ENCODE peak calls at places on chromosomes 4 and X, in seven cellular contexts. D is H1, O is HepG2, G is GM12891, W is K562, U is SK-N-SH, Q is GM12878. C is an unnamed sample.

GRCh38 chr4:145545538-145546224 is 64.0 kb downstream of the SMAD1 start:
- DNase-seq in D (no peak), W (no peak), Q (no peak), U (no peak), G (no peak), O (no peak), C (no peak)

GRCh38 chr4:67131224-67131623 is 414.1 kb downstream of the CENPC start:
- DNase-seq in O (no peak), Q (no peak), G (no peak), D (no peak), U (no peak), W (no peak), C (peak)

GRCh38 chr4:17884063-17884462 is 73.3 kb downstream of the NCAPG start:
- DNase-seq in Q (no peak), U (no peak), D (no peak), W (no peak), O (no peak), G (no peak), C (no peak)

GRCh38 chrX:12610079-12610478 is 181.1 kb upstream of the PRPS2 start:
- DNase-seq in O (no peak), Q (no peak), G (no peak), D (no peak), W (no peak), U (no peak), C (no peak)

GRCh38 chr4:65566473-65566872 is 103.8 kb downstream of the EPHA5 start:
- DNase-seq in D (no peak), G (no peak), U (no peak), Q (no peak), W (no peak), O (no peak), C (no peak)

GRCh38 chr4:107050525-107051135 is 14.5 kb upstream of the DKK2 start:
- DNase-seq in U (no peak), O (peak), W (no peak), D (no peak), G (no peak), Q (no peak), C (no peak)

GRCh38 chrX:151704023-151704663 is 8.9 kb downstream of the PRRG3 start:
- DNase-seq in G (no peak), O (no peak), U (no peak), D (no peak), W (no peak), Q (no peak), C (no peak)

GRCh38 chrX:6729581-6729980 is 194.7 kb upstream of the VCX3A start:
- DNase-seq in D (no peak), W (no peak), Q (no peak), U (no peak), G (no peak), O (no peak), C (no peak)

GRCh38 chr4:83454626-83455025 is 997 bp downstream of the HELQ start:
- DNase-seq in U (no peak), W (no peak), Q (no peak), G (no peak), D (no peak), O (no peak), C (no peak)

GRCh38 chr4:22237155-22237751 is 278.6 kb downstream of the ADGRA3 start:
- DNase-seq in G (no peak), D (peak), Q (no peak), U (peak), O (peak), W (peak), C (no peak)

GRCh38 chr4:23163649-23164436 is 471.1 kb downstream of the GBA3 start:
- DNase-seq in W (no peak), O (no peak), D (no peak), G (no peak), U (no peak), Q (no peak), C (no peak)

GRCh38 chr4:122293374-122294365 is 85.1 kb upstream of the ADAD1 start:
- DNase-seq in D (no peak), Q (no peak), O (no peak), W (no peak), G (no peak), U (no peak), C (no peak)

GRCh38 chr4:151013944-151014343 is 1.1 kb downstream of the LRBA start:
- DNase-seq in U (no peak), W (no peak), G (no peak), Q (no peak), D (no peak), O (no peak), C (no peak)

GRCh38 chrX:39473812-39474211 is 623.9 kb downstream of the BCOR start:
- DNase-seq in W (no peak), O (no peak), G (no peak), U (no peak), D (no peak), Q (no peak), C (no peak)

GRCh38 chr4:38663801-38664703 is at the start of gene KLF3:
- DNase-seq in U (peak), W (peak), O (peak), D (peak), Q (no peak), G (peak), C (peak)

GRCh38 chr4:38661371-38661770 is 2.6 kb upstream of the KLF3 start:
- DNase-seq in W (no peak), G (no peak), Q (no peak), O (no peak), U (no peak), D (no peak), C (no peak)

GRCh38 chr4:38664704-38665401 is 854 bp downstream of the KLF3 start:
- DNase-seq in O (peak), W (no peak), G (no peak), D (peak), Q (no peak), U (peak), C (no peak)

GRCh38 chr4:38660838-38661237 is 3.2 kb upstream of the KLF3 start:
- DNase-seq in W (no peak), O (no peak), U (no peak), D (no peak), Q (no peak), G (no peak), C (no peak)

DNA sequence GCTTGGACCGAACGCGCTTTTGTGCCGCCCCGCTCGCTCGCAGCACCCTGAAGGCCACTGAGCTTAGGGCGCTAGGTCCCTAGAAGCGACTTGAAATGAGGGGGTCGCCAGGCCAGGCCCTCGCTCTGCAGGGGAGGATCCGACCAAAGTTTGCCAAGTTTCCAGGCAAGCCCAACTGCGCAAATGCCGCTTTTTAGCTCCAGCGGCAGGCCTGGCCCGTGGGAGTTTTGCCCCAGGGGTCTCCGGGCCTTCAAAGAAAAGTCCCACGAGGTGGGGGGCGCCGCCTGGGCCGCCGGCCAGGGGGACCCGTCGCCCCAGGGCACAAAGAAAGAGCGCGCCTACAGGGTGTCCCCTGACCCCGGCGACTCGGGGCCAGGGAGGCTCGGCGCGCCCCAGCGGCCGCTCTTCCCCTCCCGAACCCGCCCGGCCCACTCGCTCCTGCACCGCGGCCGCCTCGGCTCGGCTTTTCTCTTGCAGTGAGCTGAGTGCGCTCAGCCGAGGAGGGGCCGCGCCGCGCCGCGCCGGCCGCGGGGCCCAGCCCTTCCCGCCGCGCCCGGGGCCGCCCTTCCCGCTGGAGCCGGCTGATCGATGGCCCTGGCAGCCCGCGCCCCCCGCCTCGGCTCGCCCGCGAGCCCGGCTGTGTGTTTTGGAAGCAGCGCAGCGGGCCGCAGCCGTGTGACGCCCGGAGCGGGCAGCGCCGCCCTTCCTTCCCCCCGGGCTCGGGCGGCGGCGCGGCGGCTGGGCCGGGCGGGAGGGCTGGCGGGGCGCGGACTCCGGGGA is 788 bp upstream of the KLF3 start:
- DNase-seq in O (no peak), W (no peak), U (no peak), G (peak), D (peak), Q (no peak), C (peak)
- TF ChIP-seq POLR2AphosphoS5 in O (no peak), W (no peak), U (no peak), G (no peak), D (no peak), Q (no peak), C (no peak)

GRCh38 chr4:7194251-7195137 is 2.2 kb downstream of the SORCS2 start:
- DNase-seq in W (no peak), G (no peak), U (peak), Q (no peak), O (no peak), D (no peak), C (no peak)
- TF ChIP-seq TAF1 in W (no peak), G (no peak), U (no peak), Q (no peak), O (no peak), D (no peak), C (no peak)

DNA sequence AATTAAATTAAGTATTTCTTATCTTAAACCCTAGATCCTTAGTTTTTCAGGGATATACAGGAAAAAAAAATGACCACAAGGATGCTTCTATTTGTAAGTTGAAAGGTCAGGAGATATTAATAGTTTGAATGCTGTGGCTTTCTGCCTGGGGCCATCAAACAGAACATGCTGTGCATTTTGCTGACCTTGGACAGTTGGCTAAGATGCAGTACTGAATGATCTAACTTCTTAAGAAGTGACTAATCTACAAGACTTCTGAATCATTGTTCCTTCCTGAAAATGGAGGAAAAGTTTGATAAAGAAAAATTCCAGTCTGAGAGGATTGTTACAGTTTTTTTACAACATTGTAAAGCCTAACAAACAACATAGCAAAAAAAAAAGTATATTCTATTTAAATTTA is 237.8 kb upstream of the JADE1 start:
- DNase-seq in G (no peak), U (no peak), Q (no peak), O (no peak), D (no peak), W (no peak), C (no peak)
- TF ChIP-seq POLR2AphosphoS5 in G (no peak), U (peak), Q (no peak), O (no peak), D (no peak), W (no peak), C (no peak)

GRCh38 chr4:117455088-117455487 is 369.7 kb upstream of the TRAM1L1 start:
- DNase-seq in O (no peak), G (no peak), D (no peak), W (no peak), Q (no peak), U (no peak), C (no peak)
- TF ChIP-seq TAF1 in O (no peak), G (no peak), D (no peak), W (no peak), Q (no peak), U (no peak), C (no peak)

DNA sequence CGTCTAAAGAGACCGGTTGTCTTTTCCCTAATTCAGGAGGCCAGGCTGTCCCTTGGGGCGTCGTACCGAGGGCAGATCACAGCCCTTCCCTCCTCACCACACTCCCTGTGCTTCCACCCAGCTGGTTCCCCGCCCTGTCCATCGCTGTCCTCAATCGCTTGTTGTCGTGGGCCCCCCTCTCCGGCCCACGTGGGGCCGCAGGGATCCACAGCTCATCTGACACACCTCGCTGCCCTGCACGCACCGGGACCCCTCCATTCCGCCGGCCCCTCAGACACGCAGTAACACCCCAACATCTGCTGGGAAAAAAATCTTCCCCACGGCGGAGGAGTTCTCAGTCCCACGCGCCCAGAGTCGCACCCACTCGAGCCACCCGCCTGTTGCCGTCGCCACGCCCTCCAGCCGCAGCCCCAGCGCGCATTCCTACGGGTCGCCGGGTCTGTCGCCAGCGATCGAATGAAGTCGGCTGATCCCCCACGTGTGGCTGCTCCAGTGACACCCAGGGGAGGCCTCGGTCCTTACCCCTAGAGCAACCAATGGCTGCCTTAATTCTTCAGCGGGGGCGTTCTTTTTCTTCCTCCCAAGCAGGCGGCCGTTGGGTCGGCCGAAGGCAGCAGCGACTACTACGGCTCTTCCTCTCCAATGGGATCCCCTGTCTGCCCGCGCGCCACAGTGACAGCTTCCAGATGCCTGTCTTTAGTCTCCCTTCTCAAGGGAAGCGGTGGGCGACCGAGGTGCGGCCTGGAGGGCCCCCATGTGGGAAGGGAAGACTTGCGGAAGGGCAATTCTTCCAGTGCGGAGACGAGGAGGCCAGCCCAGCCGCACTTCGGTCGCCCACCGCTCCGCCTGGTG is 885 bp upstream of the SEPTIN11 start:
- DNase-seq in Q (peak), W (peak), O (peak), U (peak), D (no peak), G (peak), C (peak)
- TF ChIP-seq POLR2AphosphoS5 in Q (no peak), W (peak), O (no peak), U (no peak), D (no peak), G (no peak), C (peak)

GRCh38 chr4:32145987-32146386 is 1425.8 kb downstream of the PCDH7 start:
- DNase-seq in O (no peak), G (no peak), U (no peak), W (no peak), D (no peak), Q (no peak), C (no peak)

GRCh38 chr4:32147446-32148064 is 1427.4 kb downstream of the PCDH7 start:
- DNase-seq in W (no peak), G (no peak), U (no peak), D (no peak), Q (no peak), O (no peak), C (no peak)

GRCh38 chr4:32148120-32148666 is 1428.0 kb downstream of the PCDH7 start:
- DNase-seq in W (no peak), D (no peak), Q (no peak), O (no peak), G (no peak), U (no peak), C (no peak)
- TF ChIP-seq TAF1 in W (no peak), D (no peak), Q (no peak), O (no peak), G (no peak), U (no peak), C (no peak)

DNA sequence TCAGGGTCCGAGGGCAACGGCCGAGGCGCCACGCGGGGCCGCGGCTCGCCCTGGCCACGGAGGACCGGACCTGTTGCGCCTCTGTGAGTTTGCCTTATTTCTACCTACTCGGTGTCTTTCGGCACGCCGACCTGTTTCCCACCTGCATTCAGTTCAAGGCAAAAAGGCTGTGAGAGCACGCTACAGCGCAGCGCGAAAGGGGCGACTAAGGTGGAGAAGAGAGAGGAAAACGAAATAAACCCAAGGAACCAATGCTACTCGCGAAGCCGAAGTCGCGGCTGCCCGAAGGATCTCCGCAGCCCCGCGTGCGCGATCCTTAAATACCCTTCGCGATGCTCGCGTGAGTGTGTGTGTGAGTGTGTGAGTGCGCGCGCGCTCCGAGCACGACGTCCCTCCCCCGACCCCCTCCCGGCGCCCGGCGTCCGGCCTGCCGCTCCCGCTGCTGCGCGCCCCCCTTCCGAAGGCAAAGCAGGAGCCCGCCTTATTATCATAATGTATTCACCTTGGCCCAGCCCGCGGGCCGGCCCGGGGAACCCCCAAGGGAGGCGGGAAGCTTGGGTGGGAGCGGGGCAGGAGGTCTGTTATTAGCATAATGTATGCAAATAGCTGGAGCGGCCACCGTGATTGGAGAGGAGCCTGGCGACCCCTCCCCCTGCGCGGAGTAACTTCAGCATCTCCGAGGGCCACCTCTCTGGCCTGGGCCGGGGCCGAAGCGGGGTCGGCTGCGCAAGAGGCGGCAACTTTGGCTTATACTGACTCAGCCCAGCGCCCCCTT is at the start of gene COL25A1:
- DNase-seq in G (peak), W (no peak), D (peak), O (no peak), U (peak), Q (no peak), C (peak)
- TF ChIP-seq POLR2AphosphoS5 in G (no peak), W (no peak), D (no peak), O (no peak), U (no peak), Q (no peak), C (no peak)

GRCh38 chr4:40630335-40631021 is 814 bp upstream of the RBM47 start:
- DNase-seq in O (no peak), W (no peak), G (peak), Q (peak), U (peak), D (peak), C (peak)

GRCh38 chr4:40627540-40627939 is 2.1 kb downstream of the RBM47 start:
- DNase-seq in U (no peak), O (no peak), D (no peak), G (no peak), Q (no peak), W (no peak), C (no peak)

GRCh38 chr4:40628888-40629287 is 776 bp downstream of the RBM47 start:
- DNase-seq in U (no peak), D (no peak), Q (no peak), O (no peak), W (no peak), G (no peak), C (no peak)

GRCh38 chr4:40626183-40626990 is 3.3 kb downstream of the RBM47 start:
- DNase-seq in Q (no peak), W (no peak), G (no peak), O (no peak), U (no peak), D (no peak), C (no peak)

DNA sequence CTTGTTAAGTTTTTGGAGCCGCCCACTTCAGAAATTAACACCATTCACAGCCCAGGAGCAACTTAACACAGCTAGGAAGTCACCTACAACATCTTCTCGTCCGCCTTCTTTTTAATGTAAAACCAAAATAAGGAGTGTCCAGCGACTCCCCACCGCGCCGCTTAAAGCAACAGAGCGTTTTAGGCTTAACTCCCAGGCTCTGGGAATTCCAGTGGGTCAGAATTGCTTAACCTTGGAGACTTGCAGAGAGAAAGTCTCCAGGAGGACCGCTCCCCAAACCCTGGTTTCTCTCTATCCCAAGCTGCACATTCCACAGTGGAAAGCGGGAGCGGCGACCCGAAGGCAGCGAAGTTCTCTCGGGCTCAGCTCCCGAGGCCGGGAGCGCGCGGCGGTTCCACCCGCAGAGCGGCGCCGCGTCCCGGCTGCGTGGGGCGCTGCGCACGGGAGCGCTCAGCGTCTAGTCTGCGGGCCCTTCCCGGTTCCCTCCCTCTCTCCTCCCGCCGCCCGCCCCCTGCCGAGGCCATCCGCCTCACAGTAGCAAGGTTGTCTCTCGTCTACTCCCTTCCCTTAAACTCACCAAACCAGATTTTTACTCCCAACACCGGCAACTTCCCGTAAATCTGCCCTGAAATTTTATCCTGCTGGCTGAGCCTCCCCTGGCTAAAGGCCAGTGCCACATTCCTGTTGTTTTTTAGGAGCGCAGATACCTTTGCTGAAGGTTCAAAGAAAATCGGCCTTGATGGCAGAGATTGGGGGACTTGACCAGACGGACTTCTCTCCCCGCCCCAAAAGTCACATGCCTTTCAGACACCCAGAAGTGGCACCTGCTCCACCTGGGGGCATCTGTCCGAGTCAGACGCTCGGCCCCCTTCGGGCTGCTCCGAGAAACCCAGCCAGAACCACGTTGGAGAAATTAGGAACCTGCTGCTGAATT is at the start of gene RBM47:
- DNase-seq in W (no peak), U (peak), Q (no peak), O (no peak), D (peak), G (peak), C (peak)
- TF ChIP-seq TAF1 in W (no peak), U (no peak), Q (peak), O (no peak), D (peak), G (peak), C (peak)

C was measured in GM12892.